ENCODE peak calls at places on chromosomes 6 and 20, in seven cellular contexts. B, C, N, R, H, I and A are unnamed samples.

GRCh38 chr20:41279546-41280225 is 37.8 kb downstream of the ZHX3 start:
- DNase-seq in B (no peak), N (no peak), H (no peak), I (no peak), R (no peak), C (no peak), A (no peak)

GRCh38 chr6:40882321-40882720 is 156.7 kb downstream of the UNC5CL start:
- DNase-seq in R (no peak), C (no peak), N (peak; percentile 29), B (no peak), I (no peak), H (no peak), A (no peak)

GRCh38 chr20:16350465-16350864 is 222.8 kb downstream of the KIF16B start:
- DNase-seq in N (no peak), C (no peak), H (no peak), B (no peak), R (no peak), I (no peak), A (no peak)

GRCh38 chr6:87736809-87737540 is 34.9 kb upstream of the AKIRIN2 start:
- DNase-seq in H (no peak), B (no peak), I (no peak), C (no peak), N (no peak), R (no peak), A (no peak)

GRCh38 chr20:57327820-57328219 is 1.8 kb upstream of the SPO11 start:
- DNase-seq in C (no peak), N (no peak), H (no peak), I (no peak), R (no peak), B (no peak), A (no peak)

GRCh38 chr6:28940294-28940858 is 16.6 kb upstream of the TRIM27 start:
- DNase-seq in B (peak; percentile 73), I (peak; percentile 29), C (no peak), H (peak; percentile 32), R (peak; percentile 76), N (peak; percentile 37), A (no peak)

GRCh38 chr6:2942916-2943563 is 28.3 kb downstream of the SERPINB6 start:
- DNase-seq in B (peak; percentile 2), N (no peak), I (no peak), C (no peak), R (peak; percentile 38), H (no peak), A (no peak)

GRCh38 chr6:170506446-170506845 is 46.7 kb downstream of the PSMB1 start:
- DNase-seq in H (no peak), C (no peak), R (no peak), N (no peak), I (no peak), B (no peak), A (no peak)

GRCh38 chr6:111080713-111081112 is 6.6 kb upstream of the SLC16A10 start:
- DNase-seq in B (no peak), H (no peak), I (no peak), R (no peak), C (no peak), N (no peak), A (no peak)

GRCh38 chr20:13649548-13649947 is 10.8 kb upstream of the TASP1 start:
- DNase-seq in R (peak; percentile 51), C (peak; percentile 47), I (no peak), N (no peak), B (no peak), H (no peak), A (no peak)

GRCh38 chr20:21137078-21137477 is 11.2 kb downstream of the KIZ start:
- DNase-seq in R (peak; percentile 38), C (no peak), N (no peak), I (no peak), H (no peak), B (no peak), A (no peak)

GRCh38 chr20:4415281-4415680 is 306.4 kb upstream of the PRND start:
- DNase-seq in H (no peak), B (no peak), R (peak; percentile 16), N (no peak), I (no peak), C (no peak), A (no peak)

GRCh38 chr20:4412216-4412615 is 309.5 kb upstream of the PRND start:
- DNase-seq in R (no peak), H (no peak), B (no peak), I (no peak), C (no peak), N (no peak), A (no peak)

GRCh38 chr20:4418141-4418540 is 303.6 kb upstream of the PRND start:
- DNase-seq in I (no peak), H (no peak), C (no peak), R (no peak), B (no peak), N (no peak), A (no peak)

DNA sequence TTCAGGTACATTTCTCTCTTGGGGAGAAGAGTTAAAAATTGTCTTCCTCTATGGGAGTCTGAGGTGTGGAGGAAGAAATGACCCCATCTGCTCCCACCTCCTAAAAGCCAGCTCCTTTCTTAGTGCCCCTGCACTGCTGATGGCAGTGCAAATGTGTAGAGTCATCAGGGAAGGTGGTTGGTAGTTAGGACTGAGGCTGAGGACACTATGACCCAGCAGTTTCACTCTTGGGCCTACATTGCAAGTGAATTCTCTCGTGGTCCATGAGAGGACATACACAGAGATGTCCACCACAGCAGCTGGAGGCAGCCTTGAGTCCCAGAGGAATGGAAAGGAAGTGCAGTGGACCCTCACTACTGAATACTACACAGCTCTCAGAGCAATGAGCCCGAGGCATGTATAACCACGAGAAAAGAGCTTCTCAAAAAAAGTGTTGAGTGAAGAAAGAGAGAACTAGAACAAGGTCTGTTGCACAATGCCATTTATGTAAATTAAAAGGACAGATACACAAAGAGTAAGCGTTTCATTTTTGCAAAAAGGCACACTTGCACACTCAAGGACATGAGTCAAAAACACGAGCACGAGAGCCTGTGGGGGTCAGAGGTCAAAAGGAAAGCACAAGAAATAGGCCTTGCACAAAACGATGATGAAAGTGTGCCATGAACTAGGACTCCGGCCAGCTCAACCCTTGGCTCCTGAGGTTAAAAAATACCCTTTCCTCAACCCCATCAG is 308.2 kb upstream of the PRND start:
- DNase-seq in H (no peak), R (no peak), B (no peak), C (no peak), I (peak; percentile 53), N (no peak), A (no peak)
- H3K4me3 ChIP-seq in H (no peak overlapping the region), R (no peak overlapping the region), B (no peak overlapping the region), C (no peak overlapping the region), I (no peak overlapping the region), N (no peak overlapping the region), A (no peak overlapping the region)

DNA sequence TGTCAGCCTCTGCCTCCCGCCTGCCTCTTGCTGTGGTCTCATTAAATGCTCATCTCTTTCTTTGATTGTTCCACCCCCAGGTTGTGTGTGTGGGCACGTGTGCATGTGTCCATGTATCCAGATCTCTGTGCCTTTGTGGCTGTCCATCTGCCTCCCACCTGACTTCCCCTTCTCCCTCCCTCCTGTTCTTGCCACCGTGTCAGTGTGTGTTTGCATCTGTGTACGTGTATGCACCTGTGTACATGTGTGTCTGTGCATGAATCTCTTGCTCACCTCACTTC is 62.9 kb downstream of the SRC start:
- DNase-seq in I (no peak), B (no peak), C (no peak), N (no peak), H (no peak), R (no peak), A (no peak)
- H3K4me1 ChIP-seq in I (peaks cover 18% of the 10 kb centered on the region), B (no peaks in the 10 kb centered on the region), C (peaks cover 17% of the 10 kb centered on the region), N (peaks cover 13% of the 10 kb centered on the region), H (peaks cover 4% of the 10 kb centered on the region), R (peaks cover 44% of the 10 kb centered on the region), A (peaks cover 11% of the 10 kb centered on the region)

GRCh38 chr20:34531608-34532265 is 15.5 kb downstream of the DYNLRB1 start:
- DNase-seq in R (no peak), C (no peak), B (no peak), N (no peak), H (no peak), I (no peak), A (no peak)
- TF ChIP-seq POLR2A in R (no peak), C (no peak), B (no peak), N (no peak), H (no peak), I (no peak), A (no peak)

GRCh38 chr6:14441371-14441781 is 323.8 kb downstream of the CD83 start:
- DNase-seq in B (no peak), H (peak; percentile 46), C (peak; percentile 42), R (no peak), I (no peak), N (no peak), A (no peak)
- H3K4me3 ChIP-seq in B (no peak overlapping the region), H (no peak overlapping the region), C (peak overlapping the region; percentile 3), R (no peak overlapping the region), I (no peak overlapping the region), N (no peak overlapping the region), A (peak overlapping the region; percentile 36)

DNA sequence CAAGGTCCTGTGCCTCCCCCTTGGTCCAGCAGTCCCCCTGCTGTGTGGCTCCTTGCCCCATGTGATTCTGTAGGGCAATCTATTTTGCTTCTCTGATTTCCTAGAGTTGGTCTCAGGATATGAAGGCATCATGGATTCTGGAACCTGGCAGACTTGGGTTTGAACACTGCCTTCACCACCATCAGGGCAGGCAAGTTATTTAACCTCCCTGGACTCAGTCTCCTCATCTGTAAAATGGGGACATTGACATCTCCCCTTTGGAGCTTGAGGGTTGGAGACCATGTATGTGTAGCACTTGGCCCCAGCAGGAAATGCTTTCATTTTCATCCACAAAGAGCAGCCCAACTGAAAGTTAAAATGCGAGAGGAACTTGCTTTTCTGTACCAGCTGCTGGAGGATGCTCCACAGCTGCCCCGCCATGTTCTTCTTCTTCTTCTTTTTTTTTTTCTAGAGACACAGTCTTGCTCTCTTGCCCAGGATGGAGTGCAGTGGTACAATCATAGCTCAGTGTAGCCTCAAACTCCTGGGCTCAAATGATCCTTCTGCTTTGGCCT is 6.7 kb downstream of the TOX2 start:
- DNase-seq in N (no peak), B (no peak), R (no peak), C (no peak), I (no peak), H (no peak), A (no peak)
- H3K4me1 ChIP-seq in N (peaks cover 14% of the 10 kb centered on the region), B (peaks cover 5% of the 10 kb centered on the region), R (no peaks in the 10 kb centered on the region), C (no peaks in the 10 kb centered on the region), I (no peaks in the 10 kb centered on the region), H (no peaks in the 10 kb centered on the region), A (peaks cover 45% of the 10 kb centered on the region)

GRCh38 chr6:36131517-36132220 is 1.4 kb downstream of the MAPK13 start:
- DNase-seq in H (peak; percentile 40), B (no peak), C (no peak), N (no peak), I (peak; percentile 93), R (no peak), A (no peak)
- TF ChIP-seq POLR2A in H (no peak), B (no peak), C (no peak), N (no peak), I (no peak), R (no peak), A (no peak)

GRCh38 chr6:117384659-117385058 is 41.1 kb downstream of the ROS1 start:
- DNase-seq in H (no peak), N (no peak), C (no peak), B (no peak), I (no peak), R (no peak), A (no peak)

GRCh38 chr6:117395164-117395563 is 30.6 kb downstream of the ROS1 start:
- DNase-seq in H (no peak), R (no peak), I (no peak), C (no peak), B (no peak), N (no peak), A (no peak)

GRCh38 chr6:117391874-117392583 is 33.7 kb downstream of the ROS1 start:
- DNase-seq in N (no peak), B (no peak), I (no peak), C (no peak), H (no peak), R (no peak), A (no peak)

GRCh38 chr6:117387454-117387974 is 38.2 kb downstream of the ROS1 start:
- DNase-seq in C (no peak), H (no peak), I (no peak), N (no peak), R (no peak), B (no peak), A (no peak)

GRCh38 chr6:117389227-117390057 is 36.3 kb downstream of the ROS1 start:
- DNase-seq in R (no peak), B (no peak), H (no peak), I (no peak), N (peak; percentile 26), C (no peak), A (no peak)
- H3K4me3 ChIP-seq in R (no peak overlapping the region), B (no peak overlapping the region), H (no peak overlapping the region), I (no peak overlapping the region), N (no peak overlapping the region), C (no peak overlapping the region), A (no peak overlapping the region)